ENCODE peak calls at places on chromosomes 1 and 21, in four cellular contexts. A, L, K and R are unnamed samples.

GRCh38 chr1:87093286-87093685 is 178.9 kb downstream of the HS2ST1 start:
- DNase-seq in A (no peak), L (no peak), K (no peak), R (no peak)

GRCh38 chr1:26110731-26111529 is 694 bp upstream of the PDIK1L start:
- DNase-seq in A (peak; percentile 80), L (peak; percentile 95), K (peak; percentile 86), R (peak; percentile 89)

GRCh38 chr1:19643602-19644419 is at the start of gene NBL1:
- DNase-seq in A (peak; percentile 75), L (peak; percentile 94), K (no peak), R (peak; percentile 89)

GRCh38 chr1:232793944-232794343 is 11.3 kb upstream of the MAP10 start:
- DNase-seq in A (no peak), L (no peak), K (no peak), R (no peak)

GRCh38 chr21:36881223-36881622 is 85.2 kb downstream of the HLCS start:
- DNase-seq in A (no peak), L (peak; percentile 12), K (no peak), R (no peak)

GRCh38 chr1:11753555-11754208 is 8.3 kb upstream of the C1orf167 start:
- DNase-seq in A (no peak), L (no peak), K (no peak), R (no peak)

GRCh38 chr1:32871364-32872188 is 864 bp upstream of the FNDC5 start:
- DNase-seq in A (no peak), L (peak; percentile 83), K (no peak), R (peak; percentile 28)

GRCh38 chr1:109732390-109732763 is 8.5 kb downstream of the GSTM3 start:
- DNase-seq in A (no peak), L (no peak), K (no peak), R (no peak)

GRCh38 chr1:165854101-165854845 is 26.9 kb downstream of the UCK2 start:
- DNase-seq in A (no peak), L (no peak), K (no peak), R (no peak)

GRCh38 chr1:41580520-41581172 is 96.2 kb upstream of the EDN2 start:
- DNase-seq in A (no peak), L (peak; percentile 56), K (no peak), R (no peak)

GRCh38 chr1:221869759-221870158 is 127.9 kb upstream of the DUSP10 start:
- DNase-seq in A (no peak), L (no peak), K (no peak), R (no peak)

GRCh38 chr1:153570874-153571273 is 5.2 kb upstream of the S100A2 start:
- DNase-seq in A (no peak), L (no peak), K (no peak), R (no peak)

GRCh38 chr1:15489052-15489736 is 13.3 kb downstream of the CELA2B start:
- DNase-seq in A (no peak), L (no peak), K (no peak), R (no peak)

GRCh38 chr1:20158358-20159070 is 19.4 kb downstream of the PLA2G2F start:
- DNase-seq in A (no peak), L (no peak), K (no peak), R (no peak)

GRCh38 chr1:109914587-109915240 is 4.1 kb downstream of the CSF1 start:
- DNase-seq in A (peak; percentile 76), L (peak; percentile 95), K (no peak), R (no peak)

GRCh38 chr21:38957575-38958340 is 152.0 kb downstream of the ETS2 start:
- DNase-seq in A (no peak), L (no peak), K (no peak), R (no peak)

DNA sequence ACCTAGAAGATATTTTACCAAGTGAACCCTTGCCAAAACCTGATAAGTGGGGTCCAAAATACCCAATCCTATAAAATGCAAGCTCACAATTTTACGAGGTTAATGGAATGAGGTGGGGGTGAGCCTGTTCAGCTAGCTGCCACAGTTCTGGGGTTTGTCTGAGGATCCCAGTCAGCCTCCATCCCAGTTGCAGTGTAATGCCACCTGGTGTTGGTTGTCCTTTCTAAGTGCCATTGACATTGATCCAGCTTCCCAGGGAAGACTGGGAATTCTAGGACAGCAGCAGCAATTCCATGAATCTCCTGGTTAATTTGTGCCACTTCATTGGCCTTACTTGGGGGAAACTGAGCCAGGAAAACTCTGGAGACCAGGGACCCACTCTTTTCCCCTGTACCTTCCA is 298.3 kb downstream of the RWDD3 start:
- DNase-seq in A (no peak), L (no peak), K (no peak), R (no peak)
- TF ChIP-seq CTCF in A (no peak), L (no peak), K (no peak), R (no peak)

GRCh38 chr1:182459949-182460348 is 10.0 kb downstream of the RGSL1 start:
- DNase-seq in A (no peak), L (no peak), K (no peak), R (no peak)

GRCh38 chr1:182460550-182460951 is 10.6 kb downstream of the RGSL1 start:
- DNase-seq in A (no peak), L (no peak), K (no peak), R (no peak)

GRCh38 chr1:182453619-182454018 is 3.7 kb downstream of the RGSL1 start:
- DNase-seq in A (no peak), L (no peak), K (no peak), R (no peak)

DNA sequence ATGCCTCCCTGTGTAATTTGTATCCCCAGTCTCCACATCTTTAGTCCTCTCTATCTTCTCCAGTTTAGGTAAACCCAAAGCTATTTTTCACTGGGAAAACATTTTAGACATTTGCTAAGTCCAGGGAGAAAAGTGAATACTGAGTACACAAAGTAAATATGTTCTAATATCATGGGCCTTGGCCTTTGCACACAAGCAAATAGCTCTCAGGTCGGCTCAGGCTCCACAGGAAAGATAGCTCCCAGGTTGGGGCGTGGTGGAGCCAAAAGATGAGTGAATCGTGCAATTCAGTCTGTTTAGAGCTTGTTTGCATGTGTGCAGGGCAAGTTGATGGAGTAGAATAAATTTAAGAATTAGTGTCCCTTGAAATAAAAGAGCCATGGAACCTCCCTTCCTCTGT is 7.9 kb downstream of the RGSL1 start:
- DNase-seq in A (no peak), L (no peak), K (no peak), R (no peak)
- TF ChIP-seq CTCF in A (no peak), L (no peak), K (no peak), R (no peak)

DNA sequence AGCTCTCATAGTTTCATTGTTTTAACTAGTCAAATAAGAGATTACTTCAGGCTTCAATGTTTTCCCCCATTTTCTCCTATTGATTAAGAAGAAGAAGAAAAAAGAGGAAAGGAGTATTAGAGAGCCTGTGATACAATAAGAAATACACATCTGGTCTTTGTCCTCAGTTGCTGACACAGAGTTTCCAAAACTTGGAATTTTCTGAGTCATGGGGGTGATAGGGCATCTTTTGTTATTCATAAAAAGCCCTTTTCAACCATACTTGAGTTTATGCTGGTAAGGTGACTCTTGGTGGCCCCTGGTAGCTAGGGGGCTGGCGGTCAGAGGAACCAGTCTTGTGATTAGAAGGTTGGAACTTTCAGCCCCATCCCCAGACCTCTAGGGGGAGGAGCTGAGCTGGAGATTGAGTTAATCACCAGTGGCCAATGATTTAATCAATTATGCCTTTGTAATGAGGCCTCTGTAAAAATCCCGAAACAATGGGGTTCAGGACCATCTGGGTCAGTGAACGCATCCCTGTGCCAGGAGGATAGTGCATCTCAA is 28.9 kb upstream of the KLF18 start:
- DNase-seq in A (no peak), L (no peak), K (no peak), R (no peak)
- TF ChIP-seq CTCF in A (no peak), L (no peak), K (no peak), R (no peak)

DNA sequence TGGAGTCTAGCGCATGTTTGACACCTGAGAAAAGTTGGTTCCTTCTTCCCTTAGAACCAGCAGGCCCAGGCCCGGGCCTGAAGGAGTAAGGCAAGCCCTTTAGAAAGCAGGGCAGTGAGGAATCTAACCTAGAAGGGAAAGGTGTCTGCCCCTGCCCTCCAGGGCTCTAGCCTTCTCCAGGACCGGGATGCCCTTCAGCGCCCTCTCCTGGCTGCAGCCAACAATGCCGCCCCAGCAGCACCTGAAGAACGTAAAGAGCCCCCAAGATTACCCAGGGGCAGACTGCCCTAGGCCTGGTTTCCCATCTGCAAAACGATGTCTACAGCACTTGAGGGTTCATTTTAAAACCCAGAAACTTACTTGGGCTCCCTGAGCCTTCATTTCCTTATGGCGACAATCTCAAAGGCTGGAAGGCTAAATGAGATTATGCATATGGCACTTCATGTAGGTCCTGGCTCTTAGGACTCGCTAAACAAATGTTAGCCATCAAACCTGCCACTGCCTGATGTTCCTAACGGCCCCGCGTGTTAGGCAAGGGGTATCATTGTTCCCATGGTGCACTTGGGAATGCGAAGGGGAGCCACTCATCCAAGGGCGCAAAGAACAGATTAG is 106.7 kb upstream of the KLHDC7A start:
- DNase-seq in A (no peak), L (no peak), K (no peak), R (peak; percentile 50)
- TF ChIP-seq CTCF in A (no peak), L (no peak), K (peak; percentile 72), R (peak; percentile 66)